ENCODE peak calls at places on chromosomes 2 and 18, in eight cellular contexts. K, X, R, Q, B, N, F and U are unnamed samples.

GRCh38 chr18:9743200-9744016 is 35.3 kb downstream of the RAB31 start:
- DNase-seq in N (no peak), Q (peak), F (no peak), K (peak), B (peak), R (peak), X (no peak), U (no peak)

GRCh38 chr2:143034292-143035074 is 94.7 kb upstream of the ARHGAP15 start:
- DNase-seq in Q (peak), K (peak), X (peak), R (peak), N (no peak), F (peak), B (peak), U (peak)

GRCh38 chr2:88464166-88464565 is 11.7 kb upstream of the FOXI3 start:
- DNase-seq in X (no peak), R (no peak), Q (no peak), N (peak), F (no peak), B (no peak), K (no peak), U (no peak)

GRCh38 chr2:219408101-219409030 is 9.8 kb upstream of the DES start:
- DNase-seq in K (no peak), R (no peak), F (no peak), B (no peak), N (no peak), Q (no peak), X (no peak), U (no peak)

GRCh38 chr2:37570773-37571570 is 100.5 kb downstream of the CDC42EP3 start:
- DNase-seq in Q (peak), F (no peak), R (no peak), K (no peak), B (no peak), N (peak), X (no peak), U (peak)

GRCh38 chr2:8539743-8540551 is 141.9 kb upstream of the ID2 start:
- DNase-seq in X (no peak), Q (no peak), F (peak), B (no peak), R (no peak), K (no peak), N (peak), U (no peak)

GRCh38 chr18:78431606-78432005 is 548.0 kb upstream of the SALL3 start:
- DNase-seq in Q (no peak), R (no peak), B (no peak), N (no peak), X (no peak), F (no peak), K (no peak), U (no peak)

GRCh38 chr2:41759880-41760279 is 287.9 kb upstream of the PKDCC start:
- DNase-seq in B (no peak), K (no peak), Q (no peak), R (no peak), X (no peak), N (no peak), F (no peak), U (no peak)

GRCh38 chr2:55771612-55772011 is 78.0 kb upstream of the PNPT1 start:
- DNase-seq in K (peak), R (peak), B (peak), X (peak), Q (peak), F (no peak), N (no peak), U (no peak)

GRCh38 chr18:47944972-47945843 is 14.7 kb upstream of the SMAD2 start:
- DNase-seq in N (no peak), B (peak), F (no peak), K (no peak), R (no peak), Q (peak), X (no peak), U (no peak)

GRCh38 chr2:241072553-241073165 is 29.4 kb downstream of the MTERF4 start:
- DNase-seq in B (no peak), K (no peak), Q (no peak), F (no peak), N (peak), R (no peak), X (no peak), U (no peak)

GRCh38 chr2:218607436-218608115 is at the start of gene PLCD4:
- DNase-seq in F (peak), K (no peak), R (no peak), N (no peak), B (no peak), Q (peak), X (no peak), U (no peak)

GRCh38 chr2:136384541-136385303 is 266.8 kb upstream of the CXCR4 start:
- DNase-seq in X (peak), N (no peak), B (peak), F (peak), Q (peak), R (peak), K (no peak), U (no peak)

GRCh38 chr2:109736177-109736827 is 57.8 kb upstream of the RGPD5 start:
- DNase-seq in X (peak), K (peak), R (peak), Q (peak), F (peak), N (peak), B (peak), U (no peak)

GRCh38 chr2:226352941-226353558 is 446.6 kb downstream of the IRS1 start:
- DNase-seq in N (no peak), K (no peak), F (no peak), R (no peak), B (no peak), X (peak), Q (no peak), U (no peak)

GRCh38 chr2:188984126-188984525 is 10.0 kb downstream of the COL3A1 start:
- DNase-seq in N (no peak), F (no peak), R (no peak), K (peak), B (no peak), Q (peak), X (no peak), U (no peak)

GRCh38 chr2:121400206-121400605 is 115.2 kb upstream of the TFCP2L1 start:
- DNase-seq in N (no peak), R (no peak), Q (peak), B (no peak), X (no peak), F (no peak), K (no peak), U (no peak)

DNA sequence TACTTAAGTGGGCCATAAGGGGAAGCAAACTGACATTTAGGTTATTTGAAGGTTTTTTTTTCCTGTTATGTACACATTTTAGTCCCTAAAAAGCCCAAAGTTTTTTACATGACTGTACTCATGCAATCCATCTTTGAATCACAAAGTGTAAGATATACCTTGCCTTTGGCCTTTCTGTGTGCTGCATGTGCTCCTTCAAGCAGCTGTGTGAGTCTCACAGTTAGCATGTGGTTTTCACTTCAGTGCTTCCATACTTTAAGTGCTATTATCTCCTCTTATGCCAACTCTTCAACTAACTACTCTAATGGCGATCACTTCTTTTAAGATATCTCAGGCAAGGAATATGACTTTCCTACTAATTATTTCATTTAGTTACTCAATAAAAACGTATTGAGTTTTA is 597.1 kb upstream of the ACVR2A start:
- DNase-seq in F (no peak), R (no peak), X (no peak), K (no peak), N (no peak), Q (no peak), B (no peak), U (no peak)
- TF ChIP-seq CTCF in F (no peak), R (no peak), X (no peak), K (no peak), N (no peak), Q (no peak), B (no peak), U (no peak)

GRCh38 chr2:32715981-32716380 is 88.1 kb downstream of the TTC27 start:
- DNase-seq in F (no peak), N (no peak), R (no peak), B (no peak), Q (peak), X (no peak), K (no peak), U (no peak)
- H3K4me3 ChIP-seq in F (no peak), N (no peak), R (no peak), B (no peak), Q (no peak), X (no peak), K (no peak), U (no peak)

GRCh38 chr18:37253424-37254255 is 312.0 kb downstream of the CELF4 start:
- DNase-seq in N (no peak), K (no peak), X (peak), B (no peak), Q (no peak), R (peak), F (no peak), U (no peak)
- TF ChIP-seq CTCF in N (no peak), K (no peak), X (no peak), B (no peak), Q (no peak), R (no peak), F (no peak), U (no peak)

GRCh38 chr2:228590681-228591080 is 409.2 kb upstream of the SPHKAP start:
- DNase-seq in N (no peak), X (peak), F (no peak), B (no peak), R (no peak), Q (no peak), K (no peak), U (peak)
- H3K4me3 ChIP-seq in N (no peak), X (peak), F (no peak), B (no peak), R (no peak), Q (no peak), K (no peak), U (no peak)

GRCh38 chr2:96274355-96275056 is 8.5 kb downstream of the CIAO1 start:
- DNase-seq in X (no peak), R (no peak), Q (no peak), B (no peak), N (no peak), K (no peak), F (no peak), U (no peak)
- TF ChIP-seq CTCF in X (no peak), R (no peak), Q (no peak), B (no peak), N (no peak), K (no peak), F (no peak), U (no peak)

GRCh38 chr18:59905686-59906091 is 5.9 kb downstream of the PMAIP1 start:
- DNase-seq in N (no peak), B (no peak), F (no peak), Q (no peak), R (no peak), X (no peak), K (no peak), U (no peak)

GRCh38 chr18:59902180-59902992 is 2.6 kb downstream of the PMAIP1 start:
- DNase-seq in B (no peak), X (no peak), K (peak), R (no peak), F (no peak), Q (peak), N (no peak), U (no peak)

GRCh38 chr18:59906203-59906602 is 6.4 kb downstream of the PMAIP1 start:
- DNase-seq in N (no peak), X (no peak), F (no peak), R (no peak), K (no peak), Q (no peak), B (no peak), U (no peak)

GRCh38 chr18:59902993-59903610 is 3.3 kb downstream of the PMAIP1 start:
- DNase-seq in B (no peak), N (no peak), K (no peak), X (no peak), R (no peak), Q (no peak), F (no peak), U (no peak)

GRCh38 chr18:59904051-59904601 is 4.3 kb downstream of the PMAIP1 start:
- DNase-seq in K (no peak), F (no peak), R (no peak), B (no peak), N (no peak), X (no peak), Q (no peak), U (no peak)
- H3K4me3 ChIP-seq in K (no peak), F (no peak), R (no peak), B (no peak), N (no peak), X (no peak), Q (no peak), U (peak)

DNA sequence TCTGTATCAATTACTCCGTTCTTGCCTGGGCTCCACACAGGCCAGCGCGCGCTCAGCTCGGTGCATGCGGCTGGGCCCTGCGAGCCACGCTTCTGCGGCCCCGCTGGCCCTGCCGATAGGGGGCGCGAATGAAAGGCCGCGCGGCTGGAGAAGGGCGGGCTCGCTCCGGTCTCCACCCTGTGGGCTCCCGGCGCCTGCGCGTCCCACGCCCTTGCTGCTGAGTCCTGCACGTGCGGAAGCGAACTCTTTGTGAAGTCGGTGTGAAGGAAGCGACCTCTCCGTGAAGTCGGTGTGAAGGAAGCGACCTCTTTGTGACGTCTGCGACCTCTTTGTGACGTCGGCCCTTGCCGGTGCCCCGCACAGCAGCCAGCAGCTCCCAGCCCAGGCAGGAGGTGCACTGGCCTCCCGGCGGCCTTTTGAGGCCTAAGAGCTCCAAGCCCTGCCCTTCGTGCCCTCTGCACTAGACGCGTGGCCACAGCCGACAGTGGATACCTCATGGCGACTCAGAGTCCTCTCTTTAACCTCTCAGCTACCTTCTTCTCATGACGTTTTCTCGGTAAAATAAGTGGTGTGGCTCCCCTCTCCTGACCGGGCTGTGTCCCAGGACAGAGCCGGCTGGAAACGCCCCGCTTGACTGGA is 391.9 kb upstream of the RAB6C start:
- DNase-seq in K (no peak), B (no peak), F (no peak), X (no peak), N (no peak), R (no peak), Q (no peak), U (no peak)
- TF ChIP-seq CTCF in K (no peak), B (no peak), F (no peak), X (no peak), N (no peak), R (no peak), Q (no peak), U (no peak)

GRCh38 chr2:47656715-47657600 is 126.0 kb upstream of the MSH6 start:
- DNase-seq in N (no peak), K (no peak), R (no peak), F (no peak), X (no peak), B (no peak), Q (peak), U (no peak)
- H3K4me3 ChIP-seq in N (no peak), K (no peak), R (no peak), F (no peak), X (no peak), B (no peak), Q (no peak), U (no peak)